ENCODE peak calls at places on chromosomes 3 and 15, in nine cellular contexts. One of them, this sample, is unnamed.
A peak's percentile ranks its signal among the peaks of the same experiment; 100 is the strongest.

GRCh38 chr15:43214169-43214568 is 6.6 kb downstream of the EPB42 start:
- DNase-seq in stimulated activated CD8-positive, alpha-beta memory T cell treated with anti-CD3 and anti-CD28 coated beads, Interleukin-12 subunit alpha, Interleukin-12 subunit beta, amount 100 ng/mL, for 4 hours: no peak
- DNase-seq in SW480: no peak
- DNase-seq in T-helper 17 cell: no peak
- DNase-seq in AG04450: no peak
- DNase-seq in Peyer's patch: no peak
- DNase-seq in C1 segment of cervical spinal cord: no peak
- DNase-seq in glutamatergic neuron: no peak
- DNase-seq in activated naive CD8-positive, alpha-beta T cell treated with anti-CD3 and anti-CD28 coated beads, Interleukin-2, amount 50 U/mL, for 24 hours: no peak
- DNase-seq in this sample: no peak

GRCh38 chr3:155281892-155282291 is 11.6 kb downstream of the STRIT1 start:
- DNase-seq in SW480: no peak
- DNase-seq in T-helper 17 cell: no peak
- DNase-seq in glutamatergic neuron: no peak
- DNase-seq in stimulated activated CD8-positive, alpha-beta memory T cell treated with anti-CD3 and anti-CD28 coated beads, Interleukin-12 subunit alpha, Interleukin-12 subunit beta, amount 100 ng/mL, for 4 hours: no peak
- DNase-seq in AG04450: no peak
- DNase-seq in C1 segment of cervical spinal cord: no peak
- DNase-seq in activated naive CD8-positive, alpha-beta T cell treated with anti-CD3 and anti-CD28 coated beads, Interleukin-2, amount 50 U/mL, for 24 hours: no peak
- DNase-seq in Peyer's patch: no peak
- DNase-seq in this sample: no peak

GRCh38 chr15:40295870-40296560 is 11.7 kb downstream of the PLCB2 start:
- DNase-seq in C1 segment of cervical spinal cord: no peak
- DNase-seq in stimulated activated CD8-positive, alpha-beta memory T cell treated with anti-CD3 and anti-CD28 coated beads, Interleukin-12 subunit alpha, Interleukin-12 subunit beta, amount 100 ng/mL, for 4 hours: no peak
- DNase-seq in glutamatergic neuron: no peak
- DNase-seq in AG04450: no peak
- DNase-seq in Peyer's patch: no peak
- DNase-seq in SW480: no peak
- DNase-seq in T-helper 17 cell: no peak
- DNase-seq in activated naive CD8-positive, alpha-beta T cell treated with anti-CD3 and anti-CD28 coated beads, Interleukin-2, amount 50 U/mL, for 24 hours: no peak
- DNase-seq in this sample: no peak

GRCh38 chr3:71723452-71724170 is 1.6 kb downstream of the EIF4E3 start:
- DNase-seq in stimulated activated CD8-positive, alpha-beta memory T cell treated with anti-CD3 and anti-CD28 coated beads, Interleukin-12 subunit alpha, Interleukin-12 subunit beta, amount 100 ng/mL, for 4 hours: no peak
- DNase-seq in Peyer's patch: peak; percentile 31
- DNase-seq in AG04450: no peak
- DNase-seq in T-helper 17 cell: peak; percentile 25
- DNase-seq in glutamatergic neuron: no peak
- DNase-seq in SW480: no peak
- DNase-seq in activated naive CD8-positive, alpha-beta T cell treated with anti-CD3 and anti-CD28 coated beads, Interleukin-2, amount 50 U/mL, for 24 hours: peak; percentile 47
- DNase-seq in C1 segment of cervical spinal cord: no peak
- DNase-seq in this sample: no peak

GRCh38 chr3:73512095-73512494 is 112.6 kb downstream of the PDZRN3 start:
- DNase-seq in Peyer's patch: no peak
- DNase-seq in stimulated activated CD8-positive, alpha-beta memory T cell treated with anti-CD3 and anti-CD28 coated beads, Interleukin-12 subunit alpha, Interleukin-12 subunit beta, amount 100 ng/mL, for 4 hours: no peak
- DNase-seq in SW480: no peak
- DNase-seq in T-helper 17 cell: no peak
- DNase-seq in AG04450: peak; percentile 83
- DNase-seq in glutamatergic neuron: no peak
- DNase-seq in C1 segment of cervical spinal cord: no peak
- DNase-seq in activated naive CD8-positive, alpha-beta T cell treated with anti-CD3 and anti-CD28 coated beads, Interleukin-2, amount 50 U/mL, for 24 hours: no peak
- DNase-seq in this sample: no peak

GRCh38 chr15:43998607-43999006 is 171.8 kb downstream of the WDR76 start:
- DNase-seq in stimulated activated CD8-positive, alpha-beta memory T cell treated with anti-CD3 and anti-CD28 coated beads, Interleukin-12 subunit alpha, Interleukin-12 subunit beta, amount 100 ng/mL, for 4 hours: no peak
- DNase-seq in Peyer's patch: no peak
- DNase-seq in activated naive CD8-positive, alpha-beta T cell treated with anti-CD3 and anti-CD28 coated beads, Interleukin-2, amount 50 U/mL, for 24 hours: no peak
- DNase-seq in AG04450: peak; percentile 29
- DNase-seq in SW480: peak; percentile 5
- DNase-seq in glutamatergic neuron: no peak
- DNase-seq in T-helper 17 cell: no peak
- DNase-seq in C1 segment of cervical spinal cord: no peak
- DNase-seq in this sample: no peak

GRCh38 chr15:80591471-80591870 is 103.6 kb upstream of the ABHD17C start:
- DNase-seq in glutamatergic neuron: no peak
- DNase-seq in C1 segment of cervical spinal cord: no peak
- DNase-seq in activated naive CD8-positive, alpha-beta T cell treated with anti-CD3 and anti-CD28 coated beads, Interleukin-2, amount 50 U/mL, for 24 hours: no peak
- DNase-seq in SW480: no peak
- DNase-seq in Peyer's patch: no peak
- DNase-seq in stimulated activated CD8-positive, alpha-beta memory T cell treated with anti-CD3 and anti-CD28 coated beads, Interleukin-12 subunit alpha, Interleukin-12 subunit beta, amount 100 ng/mL, for 4 hours: no peak
- DNase-seq in AG04450: no peak
- DNase-seq in T-helper 17 cell: no peak
- DNase-seq in this sample: no peak

GRCh38 chr3:12741205-12741604 is 17.9 kb downstream of the TMEM40 start:
- DNase-seq in Peyer's patch: no peak
- DNase-seq in C1 segment of cervical spinal cord: no peak
- DNase-seq in T-helper 17 cell: no peak
- DNase-seq in activated naive CD8-positive, alpha-beta T cell treated with anti-CD3 and anti-CD28 coated beads, Interleukin-2, amount 50 U/mL, for 24 hours: no peak
- DNase-seq in stimulated activated CD8-positive, alpha-beta memory T cell treated with anti-CD3 and anti-CD28 coated beads, Interleukin-12 subunit alpha, Interleukin-12 subunit beta, amount 100 ng/mL, for 4 hours: no peak
- DNase-seq in SW480: no peak
- DNase-seq in glutamatergic neuron: no peak
- DNase-seq in AG04450: no peak
- DNase-seq in this sample: no peak

GRCh38 chr3:106769045-106769444 is 608.2 kb upstream of the CCDC54 start:
- DNase-seq in T-helper 17 cell: no peak
- DNase-seq in Peyer's patch: no peak
- DNase-seq in C1 segment of cervical spinal cord: no peak
- DNase-seq in SW480: no peak
- DNase-seq in activated naive CD8-positive, alpha-beta T cell treated with anti-CD3 and anti-CD28 coated beads, Interleukin-2, amount 50 U/mL, for 24 hours: no peak
- DNase-seq in AG04450: no peak
- DNase-seq in stimulated activated CD8-positive, alpha-beta memory T cell treated with anti-CD3 and anti-CD28 coated beads, Interleukin-12 subunit alpha, Interleukin-12 subunit beta, amount 100 ng/mL, for 4 hours: no peak
- DNase-seq in glutamatergic neuron: no peak
- DNase-seq in this sample: no peak

GRCh38 chr15:34701536-34701935 is 53.3 kb downstream of the GJD2 start:
- DNase-seq in activated naive CD8-positive, alpha-beta T cell treated with anti-CD3 and anti-CD28 coated beads, Interleukin-2, amount 50 U/mL, for 24 hours: no peak
- DNase-seq in Peyer's patch: no peak
- DNase-seq in SW480: no peak
- DNase-seq in C1 segment of cervical spinal cord: no peak
- DNase-seq in glutamatergic neuron: peak; percentile 20
- DNase-seq in T-helper 17 cell: no peak
- DNase-seq in stimulated activated CD8-positive, alpha-beta memory T cell treated with anti-CD3 and anti-CD28 coated beads, Interleukin-12 subunit alpha, Interleukin-12 subunit beta, amount 100 ng/mL, for 4 hours: no peak
- DNase-seq in AG04450: no peak
- DNase-seq in this sample: no peak

This sample was measured in ecto neural progenitor cell.